ENCODE peak calls at places on chromosomes 5 and 9, in six cellular contexts. I is stomach; X is SJSA1; U is endodermal cell; V is CD4-positive, CD25-positive, alpha-beta regulatory T cell; H is lower lobe of right lung. Q is an unnamed sample. For H3K9me3, the result is how much of the 10 kb centered on the place peaks cover.

GRCh38 chr9:129962889-129963703 is 79.9 kb downstream of the FNBP1 start:
- DNase-seq in I (peak), X (peak), U (peak), V (peak), H (peak), Q (peak)

GRCh38 chr9:74503219-74503618 is 6.1 kb downstream of the RORB start:
- DNase-seq in I (no peak), X (no peak), U (no peak), V (no peak), H (no peak), Q (no peak)

GRCh38 chr5:52443187-52443586 is 344.5 kb upstream of the ITGA1 start:
- DNase-seq in I (no peak), X (no peak), U (no peak), V (no peak), H (no peak), Q (no peak)

GRCh38 chr5:72154076-72154756 is 46.9 kb downstream of the MAP1B start:
- DNase-seq in I (peak), X (no peak), U (no peak), V (no peak), H (no peak), Q (no peak)

GRCh38 chr9:135945969-135946368 is 15.2 kb downstream of the UBAC1 start:
- DNase-seq in I (no peak), X (no peak), U (no peak), V (no peak), H (no peak), Q (no peak)

GRCh38 chr9:129146441-129146933 is 31.6 kb downstream of the IER5L start:
- DNase-seq in I (no peak), X (no peak), U (no peak), V (no peak), H (no peak), Q (no peak)

GRCh38 chr9:36191290-36191645 is 547 bp downstream of the CLTA start:
- DNase-seq in I (peak), X (no peak), U (peak), V (peak), H (peak), Q (peak)

GRCh38 chr5:98205691-98206461 is 567.6 kb upstream of the RGMB start:
- DNase-seq in I (no peak), X (no peak), U (no peak), V (no peak), H (no peak), Q (no peak)

GRCh38 chr9:69036319-69036718 is 767 bp downstream of the FXN start:
- DNase-seq in I (no peak), X (no peak), U (peak), V (no peak), H (no peak), Q (peak)

GRCh38 chr5:116626272-116626723 is 51.7 kb upstream of the SEMA6A start:
- DNase-seq in I (peak), X (peak), U (no peak), V (no peak), H (no peak), Q (no peak)

GRCh38 chr5:131523500-131524185 is 111.4 kb downstream of the RAPGEF6 start:
- DNase-seq in I (no peak), X (no peak), U (no peak), V (no peak), H (no peak), Q (no peak)

GRCh38 chr5:153084476-153084875 is 406.0 kb upstream of the GRIA1 start:
- DNase-seq in I (no peak), X (no peak), U (no peak), V (no peak), H (no peak), Q (no peak)

GRCh38 chr9:36898621-36899020 is 135.4 kb downstream of the PAX5 start:
- DNase-seq in I (no peak), X (no peak), U (peak), V (no peak), H (no peak), Q (no peak)

GRCh38 chr9:88933607-88934379 is 57.5 kb upstream of the S1PR3 start:
- DNase-seq in I (no peak), X (no peak), U (no peak), V (no peak), H (no peak), Q (no peak)

GRCh38 chr9:122225323-122226141 is 3.2 kb downstream of the LHX6 start:
- DNase-seq in I (no peak), X (no peak), U (no peak), V (no peak), H (no peak), Q (no peak)

GRCh38 chr5:81842795-81843377 is 92.0 kb upstream of the SSBP2 start:
- DNase-seq in I (no peak), X (no peak), U (no peak), V (no peak), H (no peak), Q (no peak)

GRCh38 chr5:124080256-124080655 is 568.3 kb downstream of the CSNK1G3 start:
- DNase-seq in I (no peak), X (peak), U (no peak), V (no peak), H (no peak), Q (no peak)

GRCh38 chr9:117081641-117082317 is 333.1 kb downstream of the ASTN2 start:
- DNase-seq in I (no peak), X (no peak), U (no peak), V (no peak), H (no peak), Q (no peak)

GRCh38 chr5:2686725-2687124 is 64.8 kb downstream of the IRX2 start:
- DNase-seq in I (no peak), X (no peak), U (peak), V (no peak), H (no peak), Q (no peak)

GRCh38 chr9:115189686-115190085 is 71.7 kb upstream of the TNC start:
- DNase-seq in I (no peak), X (no peak), U (no peak), V (no peak), H (no peak), Q (no peak)

GRCh38 chr5:107487056-107487461 is 183.7 kb downstream of the EFNA5 start:
- DNase-seq in I (no peak), X (no peak), U (no peak), V (no peak), H (no peak), Q (no peak)

GRCh38 chr9:127598839-127599549 is 13.1 kb upstream of the STXBP1 start:
- DNase-seq in I (no peak), X (no peak), U (no peak), V (no peak), H (no peak), Q (no peak)

GRCh38 chr5:101788797-101789196 is 507.3 kb downstream of the SLCO4C1 start:
- DNase-seq in I (no peak), X (no peak), U (peak), V (no peak), H (no peak), Q (no peak)

GRCh38 chr5:67880358-67880810 is 335.2 kb upstream of the PIK3R1 start:
- DNase-seq in I (peak), X (no peak), U (no peak), V (no peak), H (no peak), Q (no peak)

GRCh38 chr9:127181595-127182190 is 59.3 kb upstream of the ANGPTL2 start:
- DNase-seq in I (no peak), X (no peak), U (peak), V (no peak), H (no peak), Q (no peak)

GRCh38 chr5:157166164-157166493 is at the start of gene GARIN3:
- DNase-seq in I (no peak), X (no peak), U (no peak), V (no peak), H (no peak), Q (no peak)

GRCh38 chr5:57817001-57817453 is 334.4 kb upstream of the ACTBL2 start:
- DNase-seq in I (no peak), X (no peak), U (no peak), V (no peak), H (no peak), Q (no peak)

GRCh38 chr9:93549636-93550035 is 26.7 kb upstream of the PHF2 start:
- DNase-seq in I (no peak), X (no peak), U (no peak), V (no peak), H (no peak), Q (no peak)

GRCh38 chr5:40736103-40736875 is 19.5 kb downstream of the TTC33 start:
- DNase-seq in I (no peak), X (peak), U (no peak), V (no peak), H (no peak), Q (no peak)

GRCh38 chr5:43664641-43665040 is 61.7 kb downstream of the NNT start:
- DNase-seq in I (no peak), X (no peak), U (no peak), V (no peak), H (no peak), Q (no peak)

GRCh38 chr5:159337291-159337974 is 7.1 kb upstream of the IL12B start:
- DNase-seq in I (no peak), X (peak), U (no peak), V (no peak), H (no peak), Q (peak)

GRCh38 chr5:159448-160172 is 31.7 kb upstream of the LRRC14B start:
- DNase-seq in I (peak), X (peak), U (peak), V (no peak), H (no peak), Q (no peak)

GRCh38 chr5:347712-348284 is 26.3 kb downstream of the AHRR start:
- DNase-seq in I (no peak), X (no peak), U (no peak), V (no peak), H (no peak), Q (no peak)

GRCh38 chr9:116482740-116483139 is 204.4 kb upstream of the TRIM32 start:
- DNase-seq in I (no peak), X (no peak), U (peak), V (no peak), H (no peak), Q (no peak)

GRCh38 chr5:136087961-136088871 is 44.4 kb upstream of the SMAD5 start:
- DNase-seq in I (peak), X (peak), U (peak), V (no peak), H (peak), Q (no peak)

GRCh38 chr9:92484563-92484962 is 2.3 kb upstream of the ASPN start:
- DNase-seq in I (no peak), X (no peak), U (no peak), V (no peak), H (no peak), Q (no peak)

GRCh38 chr5:163352531-163352930 is 84.9 kb upstream of the CCNG1 start:
- DNase-seq in I (no peak), X (no peak), U (no peak), V (no peak), H (no peak), Q (no peak)

GRCh38 chr5:163350083-163350482 is 87.3 kb upstream of the CCNG1 start:
- DNase-seq in I (no peak), X (no peak), U (no peak), V (no peak), H (no peak), Q (no peak)

GRCh38 chr5:163342301-163342700 is 95.1 kb upstream of the CCNG1 start:
- DNase-seq in I (no peak), X (no peak), U (no peak), V (no peak), H (no peak), Q (no peak)

GRCh38 chr5:163347671-163348070 is 89.7 kb upstream of the CCNG1 start:
- DNase-seq in I (peak), X (peak), U (peak), V (peak), H (no peak), Q (no peak)
- H3K27ac ChIP-seq in I (no peak), X (no peak), U (no peak), V (no peak), H (no peak), Q (no peak)

DNA sequence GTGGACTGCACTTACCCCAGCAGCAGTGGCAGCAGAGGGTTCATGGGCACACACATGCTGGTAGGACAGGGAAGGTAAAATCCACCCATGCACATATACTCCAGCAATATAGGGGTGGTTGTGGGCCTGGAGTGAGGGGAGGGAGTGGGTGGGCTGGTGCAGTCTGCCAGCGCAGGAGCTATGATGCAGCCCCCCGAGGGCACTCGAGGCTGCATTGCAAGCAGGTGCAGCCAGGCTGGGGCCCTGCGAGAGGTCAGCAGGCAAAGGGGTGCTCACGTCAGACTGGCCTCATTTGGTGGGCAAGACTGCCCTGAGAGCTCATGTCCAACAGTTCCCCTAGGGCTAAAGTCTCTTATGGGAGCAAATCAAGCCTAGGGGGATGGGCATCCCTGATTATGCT is 32.4 kb upstream of the PCDHA1 start:
- DNase-seq in I (no peak), X (no peak), U (no peak), V (no peak), H (no peak), Q (no peak)
- H3K9me3 ChIP-seq in I (half or more), X (under half), U (under half), V (under half), H (half or more), Q (under half)

GRCh38 chr5:177458122-177458681 is 11.6 kb downstream of the PRR7 start:
- DNase-seq in I (no peak), X (no peak), U (peak), V (no peak), H (no peak), Q (no peak)

GRCh38 chr5:177457239-177458121 is 10.9 kb downstream of the PRR7 start:
- DNase-seq in I (peak), X (peak), U (peak), V (peak), H (peak), Q (peak)

GRCh38 chr5:177459819-177460628 is 13.4 kb downstream of the DBN1 start:
- DNase-seq in I (no peak), X (no peak), U (no peak), V (no peak), H (no peak), Q (no peak)

GRCh38 chr5:177459357-177459756 is 12.7 kb downstream of the PRR7 start:
- DNase-seq in I (no peak), X (no peak), U (no peak), V (no peak), H (no peak), Q (no peak)

GRCh38 chr5:177458912-177459350 is 12.3 kb downstream of the PRR7 start:
- DNase-seq in I (no peak), X (no peak), U (peak), V (no peak), H (no peak), Q (no peak)
- H3K4me3 ChIP-seq in I (no peak), X (no peak), U (no peak), V (no peak), H (no peak), Q (no peak)

GRCh38 chr5:173452506-173452905 is 124.3 kb upstream of the STC2 start:
- DNase-seq in I (no peak), X (no peak), U (no peak), V (no peak), H (no peak), Q (no peak)
- H3K27ac ChIP-seq in I (no peak), X (peak), U (no peak), V (no peak), H (no peak), Q (no peak)